ENCODE peak calls at places on chromosomes 3 and 15, in ten cellular contexts. One of them, this sample, is unnamed.

GRCh38 chr3:87503901-87504498 is 227.6 kb upstream of the POU1F1 start:
- DNase-seq in H1: no peak
- DNase-seq in body of pancreas: peak; percentile 58
- DNase-seq in Peyer's patch: peak; percentile 61
- DNase-seq in A549: peak; percentile 86
- DNase-seq in stomach: peak; percentile 28
- DNase-seq in esophagus squamous epithelium: no peak
- DNase-seq in sigmoid colon: no peak
- DNase-seq in IMR-90: peak; percentile 36
- DNase-seq in heart left ventricle: no peak
- DNase-seq in this sample: no peak

GRCh38 chr15:61974759-61975158 is 85.5 kb downstream of the VPS13C start:
- DNase-seq in body of pancreas: no peak
- DNase-seq in sigmoid colon: no peak
- DNase-seq in stomach: no peak
- DNase-seq in Peyer's patch: no peak
- DNase-seq in A549: no peak
- DNase-seq in heart left ventricle: no peak
- DNase-seq in H1: no peak
- DNase-seq in esophagus squamous epithelium: no peak
- DNase-seq in IMR-90: peak; percentile 50
- DNase-seq in this sample: no peak

GRCh38 chr3:98650966-98651765 is 57.8 kb upstream of the CPOX start:
- DNase-seq in body of pancreas: no peak
- DNase-seq in IMR-90: no peak
- DNase-seq in Peyer's patch: no peak
- DNase-seq in H1: no peak
- DNase-seq in sigmoid colon: no peak
- DNase-seq in A549: no peak
- DNase-seq in esophagus squamous epithelium: no peak
- DNase-seq in heart left ventricle: no peak
- DNase-seq in stomach: no peak
- DNase-seq in this sample: no peak

GRCh38 chr3:39937315-39937714 is 127.9 kb downstream of the MYRIP start:
- DNase-seq in H1: no peak
- DNase-seq in esophagus squamous epithelium: no peak
- DNase-seq in A549: no peak
- DNase-seq in Peyer's patch: no peak
- DNase-seq in body of pancreas: peak; percentile 52
- DNase-seq in IMR-90: no peak
- DNase-seq in heart left ventricle: no peak
- DNase-seq in stomach: no peak
- DNase-seq in sigmoid colon: no peak
- DNase-seq in this sample: no peak

GRCh38 chr15:35038655-35039534 is 46.2 kb downstream of the NANOGP8 start:
- DNase-seq in Peyer's patch: no peak
- DNase-seq in IMR-90: peak; percentile 77
- DNase-seq in heart left ventricle: no peak
- DNase-seq in esophagus squamous epithelium: no peak
- DNase-seq in H1: no peak
- DNase-seq in A549: no peak
- DNase-seq in stomach: no peak
- DNase-seq in sigmoid colon: no peak
- DNase-seq in body of pancreas: no peak
- DNase-seq in this sample: no peak

GRCh38 chr3:125058959-125059358 is 3.2 kb upstream of the HEG1 start:
- DNase-seq in A549: no peak
- DNase-seq in Peyer's patch: no peak
- DNase-seq in H1: no peak
- DNase-seq in sigmoid colon: no peak
- DNase-seq in stomach: no peak
- DNase-seq in esophagus squamous epithelium: no peak
- DNase-seq in IMR-90: no peak
- DNase-seq in heart left ventricle: no peak
- DNase-seq in body of pancreas: no peak
- DNase-seq in this sample: no peak

GRCh38 chr3:156915372-156915771 is 89.2 kb downstream of the LEKR1 start:
- DNase-seq in stomach: no peak
- DNase-seq in IMR-90: no peak
- DNase-seq in heart left ventricle: no peak
- DNase-seq in esophagus squamous epithelium: no peak
- DNase-seq in Peyer's patch: no peak
- DNase-seq in body of pancreas: no peak
- DNase-seq in A549: no peak
- DNase-seq in sigmoid colon: no peak
- DNase-seq in H1: no peak
- DNase-seq in this sample: no peak

GRCh38 chr3:78506581-78507195 is 1261.1 kb downstream of the ROBO1 start:
- DNase-seq in H1: no peak
- DNase-seq in A549: no peak
- DNase-seq in body of pancreas: no peak
- DNase-seq in stomach: no peak
- DNase-seq in sigmoid colon: no peak
- DNase-seq in Peyer's patch: no peak
- DNase-seq in IMR-90: no peak
- DNase-seq in esophagus squamous epithelium: no peak
- DNase-seq in heart left ventricle: no peak
- DNase-seq in this sample: no peak

GRCh38 chr3:149186726-149187125 is 34.9 kb downstream of the CP start:
- DNase-seq in sigmoid colon: no peak
- DNase-seq in IMR-90: no peak
- DNase-seq in body of pancreas: no peak
- DNase-seq in stomach: no peak
- DNase-seq in heart left ventricle: no peak
- DNase-seq in Peyer's patch: no peak
- DNase-seq in A549: no peak
- DNase-seq in H1: no peak
- DNase-seq in esophagus squamous epithelium: no peak
- DNase-seq in this sample: no peak

GRCh38 chr15:90087454-90088154 is 14.7 kb downstream of the IDH2 start:
- DNase-seq in sigmoid colon: no peak
- DNase-seq in Peyer's patch: no peak
- DNase-seq in heart left ventricle: no peak
- DNase-seq in A549: peak; percentile 85
- DNase-seq in IMR-90: peak; percentile 36
- DNase-seq in esophagus squamous epithelium: no peak
- DNase-seq in stomach: no peak
- DNase-seq in body of pancreas: peak; percentile 88
- DNase-seq in H1: no peak
- DNase-seq in this sample: peak; percentile 55

GRCh38 chr15:76208786-76209424 is 102.4 kb downstream of the ETFA start:
- DNase-seq in body of pancreas: no peak
- DNase-seq in Peyer's patch: no peak
- DNase-seq in A549: no peak
- DNase-seq in IMR-90: peak; percentile 31
- DNase-seq in heart left ventricle: peak; percentile 4
- DNase-seq in sigmoid colon: no peak
- DNase-seq in esophagus squamous epithelium: no peak
- DNase-seq in H1: no peak
- DNase-seq in stomach: peak; percentile 17
- DNase-seq in this sample: no peak

GRCh38 chr15:35986072-35986666 is 440.2 kb upstream of the DPH6 start:
- DNase-seq in esophagus squamous epithelium: no peak
- DNase-seq in sigmoid colon: peak; percentile 55
- DNase-seq in H1: no peak
- DNase-seq in Peyer's patch: no peak
- DNase-seq in stomach: no peak
- DNase-seq in A549: no peak
- DNase-seq in heart left ventricle: peak; percentile 70
- DNase-seq in body of pancreas: peak; percentile 10
- DNase-seq in IMR-90: peak; percentile 4
- DNase-seq in this sample: no peak

DNA sequence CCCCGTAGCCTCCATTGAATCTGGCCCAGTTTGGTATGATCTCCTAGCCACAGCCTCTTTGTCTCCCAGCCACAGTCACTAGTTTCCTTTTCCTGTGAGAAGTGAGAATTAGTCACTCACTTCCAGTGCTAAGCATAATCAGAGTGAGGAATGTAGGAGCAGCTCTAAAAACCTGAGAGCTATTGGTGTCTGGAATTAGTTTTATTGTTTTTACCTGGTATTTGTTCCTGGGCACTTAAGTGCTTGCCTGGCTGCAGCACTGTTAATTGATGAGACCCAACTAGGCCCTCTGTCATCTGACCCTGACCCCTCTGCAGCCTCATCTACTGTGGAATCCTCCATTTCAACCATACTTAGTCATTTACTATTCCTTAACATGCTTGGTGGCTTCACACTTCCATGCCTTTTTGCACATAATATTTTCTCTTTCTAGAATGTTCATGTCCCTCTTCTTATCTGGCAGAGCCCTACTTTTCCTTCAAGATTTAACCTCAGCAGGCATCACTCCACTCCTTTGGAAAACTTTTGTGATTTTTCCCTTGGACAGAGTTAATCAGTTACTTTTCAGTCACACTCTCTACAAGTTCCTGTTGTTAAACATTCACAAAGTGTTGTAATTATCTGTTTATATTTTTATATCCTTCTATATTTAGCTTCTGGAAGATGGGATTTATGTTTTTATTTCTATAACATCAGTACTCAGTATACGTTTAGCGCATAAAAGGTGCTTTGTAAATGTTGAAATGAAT is 48.8 kb downstream of the PDE8A start:
- DNase-seq in IMR-90: peak; percentile 38
- DNase-seq in stomach: no peak
- DNase-seq in A549: no peak
- DNase-seq in sigmoid colon: no peak
- DNase-seq in Peyer's patch: no peak
- DNase-seq in heart left ventricle: no peak
- DNase-seq in H1: no peak
- DNase-seq in esophagus squamous epithelium: no peak
- DNase-seq in body of pancreas: no peak
- DNase-seq in this sample: no peak
- H3K4me1 ChIP-seq in IMR-90: peaks cover 23% of the 10 kb centered on the region
- H3K4me1 ChIP-seq in stomach: peaks cover 59% of the 10 kb centered on the region
- H3K4me1 ChIP-seq in A549: peaks cover 95% of the 10 kb centered on the region
- H3K4me1 ChIP-seq in sigmoid colon: peaks cover 43% of the 10 kb centered on the region
- H3K4me1 ChIP-seq in Peyer's patch: peaks cover 5% of the 10 kb centered on the region
- H3K4me1 ChIP-seq in heart left ventricle: peaks cover 61% of the 10 kb centered on the region
- H3K4me1 ChIP-seq in H1: peaks cover 13% of the 10 kb centered on the region
- H3K4me1 ChIP-seq in esophagus squamous epithelium: peaks cover 6% of the 10 kb centered on the region
- H3K4me1 ChIP-seq in body of pancreas: peaks cover 77% of the 10 kb centered on the region
- H3K4me1 ChIP-seq in this sample: peaks cover 16% of the 10 kb centered on the region

GRCh38 chr15:38843736-38844590 is 279.3 kb upstream of the RASGRP1 start:
- DNase-seq in body of pancreas: no peak
- DNase-seq in IMR-90: peak; percentile 81
- DNase-seq in Peyer's patch: no peak
- DNase-seq in sigmoid colon: no peak
- DNase-seq in esophagus squamous epithelium: no peak
- DNase-seq in stomach: no peak
- DNase-seq in H1: no peak
- DNase-seq in heart left ventricle: no peak
- DNase-seq in A549: no peak
- DNase-seq in this sample: no peak
- H3K27ac ChIP-seq in body of pancreas: no peak overlapping the region
- H3K27ac ChIP-seq in IMR-90: peak overlapping the region; percentile 99
- H3K27ac ChIP-seq in Peyer's patch: no peak overlapping the region
- H3K27ac ChIP-seq in sigmoid colon: no peak overlapping the region
- H3K27ac ChIP-seq in esophagus squamous epithelium: peak overlapping the region; percentile 9
- H3K27ac ChIP-seq in stomach: no peak overlapping the region
- H3K27ac ChIP-seq in H1: no peak overlapping the region
- H3K27ac ChIP-seq in heart left ventricle: no peak overlapping the region
- H3K27ac ChIP-seq in A549: no peak overlapping the region
- H3K27ac ChIP-seq in this sample: no peak overlapping the region

GRCh38 chr3:49015072-49015471 is 3.3 kb downstream of the DALRD3 start:
- DNase-seq in IMR-90: no peak
- DNase-seq in body of pancreas: no peak
- DNase-seq in H1: no peak
- DNase-seq in heart left ventricle: no peak
- DNase-seq in esophagus squamous epithelium: no peak
- DNase-seq in stomach: no peak
- DNase-seq in Peyer's patch: no peak
- DNase-seq in A549: no peak
- DNase-seq in sigmoid colon: peak; percentile 67
- DNase-seq in this sample: no peak
- TF ChIP-seq POLR2A in IMR-90: no peak
- TF ChIP-seq POLR2A in body of pancreas: no peak
- TF ChIP-seq POLR2A in H1: no peak
- TF ChIP-seq POLR2A in heart left ventricle: no peak
- TF ChIP-seq POLR2A in esophagus squamous epithelium: no peak
- TF ChIP-seq POLR2A in stomach: no peak
- TF ChIP-seq POLR2A in Peyer's patch: no peak
- TF ChIP-seq POLR2A in A549: no peak
- TF ChIP-seq POLR2A in sigmoid colon: no peak
- TF ChIP-seq POLR2A in this sample: no peak

GRCh38 chr15:98904466-98905048 is 103.0 kb downstream of the PGPEP1L start:
- DNase-seq in esophagus squamous epithelium: no peak
- DNase-seq in sigmoid colon: peak; percentile 60
- DNase-seq in IMR-90: peak; percentile 75
- DNase-seq in H1: no peak
- DNase-seq in Peyer's patch: no peak
- DNase-seq in A549: peak; percentile 85
- DNase-seq in stomach: no peak
- DNase-seq in heart left ventricle: no peak
- DNase-seq in body of pancreas: no peak
- DNase-seq in this sample: no peak

GRCh38 chr15:98900382-98900781 is 107.2 kb downstream of the PGPEP1L start:
- DNase-seq in sigmoid colon: no peak
- DNase-seq in esophagus squamous epithelium: no peak
- DNase-seq in body of pancreas: no peak
- DNase-seq in stomach: no peak
- DNase-seq in heart left ventricle: no peak
- DNase-seq in H1: no peak
- DNase-seq in Peyer's patch: no peak
- DNase-seq in A549: no peak
- DNase-seq in IMR-90: peak; percentile 70
- DNase-seq in this sample: no peak

GRCh38 chr15:98903377-98904018 is 104.1 kb downstream of the PGPEP1L start:
- DNase-seq in IMR-90: peak; percentile 73
- DNase-seq in A549: peak; percentile 80
- DNase-seq in Peyer's patch: no peak
- DNase-seq in sigmoid colon: no peak
- DNase-seq in body of pancreas: no peak
- DNase-seq in heart left ventricle: no peak
- DNase-seq in stomach: no peak
- DNase-seq in esophagus squamous epithelium: no peak
- DNase-seq in H1: no peak
- DNase-seq in this sample: no peak

GRCh38 chr15:98899266-98900021 is 108.1 kb downstream of the PGPEP1L start:
- DNase-seq in esophagus squamous epithelium: no peak
- DNase-seq in body of pancreas: no peak
- DNase-seq in A549: no peak
- DNase-seq in sigmoid colon: no peak
- DNase-seq in stomach: no peak
- DNase-seq in Peyer's patch: no peak
- DNase-seq in IMR-90: no peak
- DNase-seq in H1: no peak
- DNase-seq in heart left ventricle: no peak
- DNase-seq in this sample: no peak

DNA sequence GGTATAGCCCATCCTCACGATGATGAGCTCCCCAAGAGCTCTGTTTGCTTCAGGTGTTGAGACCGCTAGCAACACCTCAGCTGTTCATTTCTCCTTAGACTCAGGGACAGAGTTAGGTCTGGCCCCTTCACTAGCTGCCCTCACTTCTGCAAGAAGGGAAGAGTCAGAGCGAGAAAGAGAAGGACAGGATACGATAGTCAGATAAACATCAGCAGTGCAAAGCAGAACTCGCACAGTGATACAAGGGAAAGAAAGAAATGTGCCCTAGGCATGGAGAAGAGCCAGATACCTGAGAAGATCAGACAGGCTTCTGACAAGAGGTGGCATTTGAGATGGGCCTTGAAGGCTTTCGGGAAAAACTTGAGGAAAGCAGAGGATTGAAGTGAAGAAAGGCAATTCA is 106.2 kb downstream of the PGPEP1L start:
- DNase-seq in sigmoid colon: no peak
- DNase-seq in stomach: no peak
- DNase-seq in Peyer's patch: no peak
- DNase-seq in body of pancreas: no peak
- DNase-seq in esophagus squamous epithelium: no peak
- DNase-seq in heart left ventricle: no peak
- DNase-seq in A549: no peak
- DNase-seq in IMR-90: no peak
- DNase-seq in H1: no peak
- DNase-seq in this sample: no peak
- H3K4me1 ChIP-seq in sigmoid colon: peaks cover 62% of the 10 kb centered on the region
- H3K4me1 ChIP-seq in stomach: no peaks in the 10 kb centered on the region
- H3K4me1 ChIP-seq in Peyer's patch: no peaks in the 10 kb centered on the region
- H3K4me1 ChIP-seq in body of pancreas: peaks cover 15% of the 10 kb centered on the region
- H3K4me1 ChIP-seq in esophagus squamous epithelium: peaks cover 22% of the 10 kb centered on the region
- H3K4me1 ChIP-seq in heart left ventricle: peaks cover 7% of the 10 kb centered on the region
- H3K4me1 ChIP-seq in A549: peaks cover 94% of the 10 kb centered on the region
- H3K4me1 ChIP-seq in IMR-90: peaks cover 49% of the 10 kb centered on the region
- H3K4me1 ChIP-seq in H1: peaks cover 22% of the 10 kb centered on the region
- H3K4me1 ChIP-seq in this sample: peaks cover 18% of the 10 kb centered on the region